ENCODE peak calls at places on chromosomes 12 and 14, in six cellular contexts. G is gastrocnemius medialis, S is psoas muscle, I is astrocyte, M is left ventricle myocardium inferior, V is PC-3. T is an unnamed sample. For H3K27me3, the result is how much of the 10 kb centered on the place peaks cover.

GRCh38 chr12:93742086-93742934 is 65.1 kb downstream of the CRADD start:
- DNase-seq in M (peak), I (peak), S (peak), G (peak), V (peak), T (peak)

GRCh38 chr14:46054526-46054925 is 597.1 kb downstream of the RPL10L start:
- DNase-seq in G (no peak), I (peak), V (peak), S (no peak), M (no peak), T (no peak)

GRCh38 chr14:68782091-68782981 is 10.5 kb downstream of the ZFP36L1 start:
- DNase-seq in G (no peak), M (no peak), I (no peak), V (no peak), S (peak), T (peak)

GRCh38 chr14:96151242-96151641 is 53.4 kb upstream of the BDKRB2 start:
- DNase-seq in I (no peak), S (no peak), V (no peak), G (no peak), M (no peak), T (no peak)

GRCh38 chr12:63889236-63889635 is 44.7 kb downstream of the SRGAP1 start:
- DNase-seq in V (no peak), G (no peak), S (no peak), I (peak), M (no peak), T (no peak)

GRCh38 chr14:92362781-92363235 is 39.8 kb downstream of the SLC24A4 start:
- DNase-seq in S (no peak), I (peak), M (no peak), V (peak), G (no peak), T (no peak)

GRCh38 chr14:65164068-65164824 is 61.9 kb upstream of the MAX start:
- DNase-seq in V (peak), G (no peak), M (no peak), I (no peak), S (no peak), T (peak)

GRCh38 chr12:100020370-100020769 is 35.6 kb upstream of the ANKS1B start:
- DNase-seq in M (no peak), V (peak), S (no peak), G (no peak), I (peak), T (no peak)

GRCh38 chr12:84807249-84807648 is 105.3 kb downstream of the SLC6A15 start:
- DNase-seq in V (peak), G (no peak), S (no peak), I (peak), M (no peak), T (no peak)

GRCh38 chr12:12542286-12542685 is 20.4 kb downstream of the DUSP16 start:
- DNase-seq in S (no peak), M (no peak), I (no peak), V (no peak), G (no peak), T (no peak)

GRCh38 chr14:101502761-101503392 is 58.4 kb upstream of the DIO3 start:
- DNase-seq in V (no peak), I (no peak), G (no peak), M (no peak), S (peak), T (no peak)

GRCh38 chr12:53060064-53060720 is 10.3 kb downstream of the TNS2 start:
- DNase-seq in I (no peak), S (no peak), V (no peak), G (no peak), M (no peak), T (no peak)

GRCh38 chr14:72611956-72612500 is 281.9 kb downstream of the DPF3 start:
- DNase-seq in S (no peak), G (no peak), V (no peak), M (no peak), I (no peak), T (no peak)

GRCh38 chr14:63710497-63710896 is 17.4 kb downstream of the SGPP1 start:
- DNase-seq in S (no peak), V (no peak), I (no peak), M (no peak), G (no peak), T (no peak)

GRCh38 chr14:78227466-78228077 is 57.4 kb downstream of the NRXN3 start:
- DNase-seq in V (no peak), M (no peak), S (no peak), I (no peak), G (no peak), T (no peak)

GRCh38 chr14:56129941-56130340 is 11.7 kb downstream of the PELI2 start:
- DNase-seq in I (no peak), V (no peak), G (no peak), M (peak), S (no peak), T (no peak)

GRCh38 chr14:63039800-63040380 is 5.4 kb downstream of the KCNH5 start:
- DNase-seq in M (no peak), V (peak), I (peak), G (no peak), S (no peak), T (no peak)

GRCh38 chr14:24535737-24536136 is 27.7 kb upstream of the CMA1 start:
- DNase-seq in V (no peak), I (no peak), S (no peak), G (no peak), M (no peak), T (no peak)

GRCh38 chr12:127108360-127109215 is 1158.4 kb upstream of the TMEM132C start:
- DNase-seq in G (peak), S (peak), V (peak), M (peak), I (peak), T (no peak)

GRCh38 chr12:46364777-46365580 is 7.6 kb downstream of the SLC38A2 start:
- DNase-seq in S (no peak), M (no peak), I (peak), V (peak), G (peak), T (no peak)

GRCh38 chr12:52036587-52037171 is 14.6 kb upstream of the NR4A1 start:
- DNase-seq in M (peak), I (peak), S (peak), G (peak), V (peak), T (peak)

GRCh38 chr12:53788892-53789291 is 37.1 kb upstream of the CISTR start:
- DNase-seq in G (no peak), S (no peak), I (no peak), V (no peak), M (no peak), T (no peak)

GRCh38 chr14:77140937-77141591 is 527 bp downstream of the ZDHHC22 start:
- DNase-seq in M (no peak), V (peak), G (no peak), I (peak), S (no peak), T (no peak)

GRCh38 chr12:66197413-66198055 is 8.5 kb downstream of the IRAK3 start:
- DNase-seq in G (no peak), M (no peak), I (no peak), V (no peak), S (no peak), T (no peak)

GRCh38 chr14:95531473-95531872 is 3.4 kb upstream of the GLRX5 start:
- DNase-seq in V (peak), M (no peak), G (no peak), I (peak), S (no peak), T (no peak)

GRCh38 chr12:130063866-130064265 is 98.4 kb upstream of the FZD10 start:
- DNase-seq in S (no peak), I (no peak), G (no peak), V (no peak), M (no peak), T (no peak)

GRCh38 chr12:18165422-18165871 is 75.5 kb upstream of the RERGL start:
- DNase-seq in S (no peak), I (peak), G (no peak), V (peak), M (no peak), T (no peak)

GRCh38 chr14:33452982-33453381 is 497.9 kb downstream of the EGLN3 start:
- DNase-seq in G (no peak), I (no peak), M (no peak), V (no peak), S (no peak), T (no peak)

GRCh38 chr14:44612002-44612401 is 104.9 kb upstream of the FSCB start:
- DNase-seq in V (no peak), I (no peak), G (no peak), S (no peak), M (no peak), T (no peak)

GRCh38 chr14:90697146-90697545 is 119.1 kb downstream of the TTC7B start:
- DNase-seq in M (no peak), S (no peak), V (no peak), I (no peak), G (peak), T (no peak)

GRCh38 chr14:86257973-86258372 is 728.0 kb downstream of the FLRT2 start:
- DNase-seq in M (no peak), V (no peak), S (no peak), G (no peak), I (no peak), T (no peak)

GRCh38 chr12:116426391-116427136 is 132.6 kb upstream of the MAP1LC3B2 start:
- DNase-seq in V (peak), S (peak), M (peak), G (peak), I (peak), T (no peak)

GRCh38 chr14:75525969-75526368 is 3.7 kb downstream of the BATF start:
- DNase-seq in S (no peak), V (no peak), I (no peak), M (no peak), G (no peak), T (no peak)

GRCh38 chr12:120740871-120741270 is 15.2 kb downstream of the ACADS start:
- DNase-seq in M (no peak), I (no peak), S (no peak), G (no peak), V (no peak), T (no peak)

GRCh38 chr12:111029305-111029704 is 108.9 kb upstream of the MYL2 start:
- DNase-seq in M (no peak), G (no peak), S (no peak), V (no peak), I (no peak), T (no peak)
- H3K27me3 ChIP-seq in M (half or more), G (under half), S (under half), V (half or more), I (half or more), T (under half)

GRCh38 chr12:76555226-76555767 is 4.3 kb downstream of the OSBPL8 start:
- DNase-seq in S (no peak), I (no peak), M (no peak), G (no peak), V (peak), T (no peak)
- TF ChIP-seq CTCF in S (no peak), I (no peak), M (no peak), G (no peak), V (peak), T (no peak)

GRCh38 chr12:114400395-114400794 is 5.5 kb downstream of the TBX5 start:
- DNase-seq in S (no peak), V (no peak), G (no peak), I (no peak), M (peak), T (no peak)
- H3K27me3 ChIP-seq in S (under half), V (half or more), G (half or more), I (half or more), M (half or more), T (half or more)

GRCh38 chr12:112855375-112855774 is 51.4 kb upstream of the OAS1 start:
- DNase-seq in V (peak), G (no peak), I (no peak), S (no peak), M (no peak), T (no peak)
- TF ChIP-seq CTCF in V (peak), G (no peak), I (peak), S (no peak), M (no peak), T (no peak)

GRCh38 chr12:34349673-34349961 is 327.3 kb downstream of the ALG10 start:
- DNase-seq in V (no peak), M (no peak), I (no peak), G (no peak), S (no peak), T (no peak)
- H3K27me3 ChIP-seq in V (under half), M (half or more), I (under half), G (under half), S (under half), T (under half)

GRCh38 chr14:48553443-48553842 is 878.0 kb upstream of the MDGA2 start:
- DNase-seq in M (no peak), G (no peak), V (no peak), S (no peak), I (no peak), T (no peak)
- TF ChIP-seq CTCF in M (no peak), G (no peak), V (no peak), S (no peak), I (no peak), T (no peak)

GRCh38 chr14:23356036-23356435 is 3.3 kb upstream of the SLC22A17 start:
- DNase-seq in G (no peak), M (no peak), V (no peak), S (no peak), I (no peak), T (no peak)

GRCh38 chr14:23356662-23357061 is 4.0 kb upstream of the SLC22A17 start:
- DNase-seq in G (no peak), M (no peak), I (no peak), S (no peak), V (no peak), T (no peak)

GRCh38 chr14:23358553-23359166 is 6.0 kb upstream of the SLC22A17 start:
- DNase-seq in G (no peak), I (no peak), V (no peak), M (no peak), S (no peak), T (no peak)

GRCh38 chr14:23358042-23358441 is 5.4 kb upstream of the SLC22A17 start:
- DNase-seq in I (no peak), G (no peak), V (no peak), S (no peak), M (no peak), T (no peak)

DNA sequence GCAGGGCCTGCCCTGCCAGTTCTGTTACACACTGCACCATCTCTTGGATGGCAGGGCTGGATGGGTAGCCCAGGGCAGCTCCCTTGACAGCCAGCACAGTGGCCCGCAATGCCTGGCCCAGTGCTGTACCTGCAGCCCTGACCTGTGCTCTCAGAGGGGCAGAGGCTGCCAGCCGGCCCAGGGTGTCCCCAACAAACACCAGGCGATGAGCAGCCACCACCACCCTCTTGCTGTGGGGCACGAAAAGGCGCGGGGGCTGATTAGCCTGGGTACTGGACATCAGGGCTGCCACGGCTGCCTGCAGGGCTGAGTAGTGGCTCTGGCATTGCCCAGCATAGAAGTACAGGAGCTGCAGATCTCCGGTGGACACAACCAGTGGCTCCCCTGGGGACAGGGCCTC is 4.6 kb upstream of the SLC22A17 start:
- DNase-seq in M (no peak), I (no peak), G (no peak), V (no peak), S (no peak), T (no peak)
- H3K27me3 ChIP-seq in M (under half), I (under half), G (under half), V (under half), S (under half), T (under half)

GRCh38 chr14:62039871-62040270 is 277.7 kb downstream of the SNAPC1 start:
- DNase-seq in S (no peak), M (no peak), V (no peak), G (no peak), I (no peak), T (no peak)
- TF ChIP-seq CTCF in S (no peak), M (no peak), V (no peak), G (no peak), I (no peak), T (no peak)

GRCh38 chr12:48977290-48978281 is 536 bp upstream of the WNT1 start:
- DNase-seq in G (no peak), S (peak), I (peak), M (no peak), V (peak), T (peak)
- H3K27me3 ChIP-seq in G (half or more), S (under half), I (half or more), M (half or more), V (half or more), T (under half)